ENCODE peak calls at places on chromosomes 13 and 19, in four cellular contexts. E, B, S and A are unnamed samples.

GRCh38 chr19:6092329-6093286 is 17.7 kb downstream of the RFX2 start:
- DNase-seq in B (peak), E (peak), S (no peak), A (peak)

GRCh38 chr13:62033932-62034331 is 618.3 kb upstream of the PCDH20 start:
- DNase-seq in E (no peak), B (no peak), S (no peak), A (no peak)

GRCh38 chr13:51832471-51833152 is 12.4 kb downstream of the TMEM272 start:
- DNase-seq in E (no peak), S (peak), B (peak), A (no peak)

GRCh38 chr19:54937926-54938325 is 9.4 kb downstream of the NLRP7 start:
- DNase-seq in S (no peak), E (no peak), B (no peak), A (no peak)

GRCh38 chr13:34021619-34022018 is 203.7 kb downstream of the RFC3 start:
- DNase-seq in E (no peak), B (no peak), S (no peak), A (no peak)

GRCh38 chr13:98576963-98577822 is at the start of gene STK24:
- DNase-seq in S (peak), E (peak), B (peak), A (peak)

GRCh38 chr13:112067121-112067741 is at the start of gene SOX1:
- DNase-seq in B (peak), E (no peak), S (no peak), A (no peak)

GRCh38 chr13:35978607-35979316 is 152.4 kb downstream of the DCLK1 start:
- DNase-seq in S (no peak), E (no peak), B (no peak), A (no peak)

GRCh38 chr19:1223018-1223855 is 14.6 kb downstream of the CBARP start:
- DNase-seq in E (no peak), B (peak), S (no peak), A (peak)

GRCh38 chr19:36051637-36052036 is 2.4 kb downstream of the THAP8 start:
- DNase-seq in E (no peak), S (no peak), B (peak), A (no peak)

GRCh38 chr19:8148410-8149231 is 771 bp downstream of the FBN3 start:
- DNase-seq in S (no peak), E (peak), B (peak), A (peak)

GRCh38 chr19:40717880-40718773 is 1.2 kb downstream of the ITPKC start:
- DNase-seq in S (no peak), B (peak), E (peak), A (no peak)

GRCh38 chr13:50512602-50513527 is 330.6 kb downstream of the DLEU7 start:
- DNase-seq in B (no peak), E (peak), S (peak), A (no peak)

GRCh38 chr13:43230989-43231388 is 207.6 kb downstream of the DNAJC15 start:
- DNase-seq in B (no peak), S (no peak), E (no peak), A (no peak)

GRCh38 chr13:24923305-24923640 is 159.3 kb downstream of the RNF17 start:
- DNase-seq in B (no peak), S (no peak), E (no peak), A (no peak)

GRCh38 chr13:48496271-48496670 is 36.6 kb downstream of the RCBTB2 start:
- DNase-seq in B (no peak), S (no peak), E (no peak), A (no peak)

GRCh38 chr13:102680842-102681725 is 13.8 kb downstream of the METTL21C start:
- DNase-seq in B (no peak), S (no peak), E (no peak), A (no peak)

GRCh38 chr13:76016799-76017198 is 380.7 kb downstream of the LMO7 start:
- DNase-seq in S (no peak), B (peak), E (peak), A (no peak)

GRCh38 chr13:39910041-39910440 is 254.6 kb downstream of the COG6 start:
- DNase-seq in S (no peak), E (no peak), B (no peak), A (no peak)

GRCh38 chr19:29259867-29260281 is 46.9 kb upstream of the UQCRFS1 start:
- DNase-seq in S (no peak), E (no peak), B (no peak), A (no peak)

GRCh38 chr19:45403781-45404556 is 900 bp downstream of the PPP1R13L start:
- DNase-seq in B (peak), S (peak), E (peak), A (no peak)

GRCh38 chr13:108302279-108302678 is 32.8 kb downstream of the TNFSF13B start:
- DNase-seq in B (no peak), E (no peak), S (no peak), A (no peak)

GRCh38 chr13:109357751-109358150 is 428.6 kb downstream of the IRS2 start:
- DNase-seq in S (no peak), E (no peak), B (no peak), A (no peak)

GRCh38 chr19:2034729-2035589 is 16.1 kb downstream of the MKNK2 start:
- DNase-seq in S (peak), B (peak), E (peak), A (no peak)

GRCh38 chr19:46950526-46951235 is 69.0 kb upstream of the NPAS1 start:
- DNase-seq in S (no peak), E (no peak), B (no peak), A (no peak)

GRCh38 chr13:98837896-98838295 is 85.4 kb upstream of the SLC15A1 start:
- DNase-seq in E (no peak), S (no peak), B (no peak), A (no peak)

GRCh38 chr19:1554968-1555801 is 12.9 kb downstream of the MEX3D start:
- DNase-seq in B (no peak), S (no peak), E (no peak), A (no peak)

GRCh38 chr13:92896842-92897241 is 329.8 kb upstream of the GPC6 start:
- DNase-seq in S (no peak), E (no peak), B (no peak), A (no peak)

GRCh38 chr19:29687897-29688728 is 22.9 kb downstream of the PLEKHF1 start:
- DNase-seq in E (no peak), S (no peak), B (no peak), A (no peak)

GRCh38 chr19:10045371-10045770 is 32.1 kb downstream of the RDH8 start:
- DNase-seq in B (no peak), S (no peak), E (no peak), A (no peak)

GRCh38 chr19:11361037-11361770 is 6.0 kb downstream of the PLPPR2 start:
- DNase-seq in B (peak), S (no peak), E (peak), A (no peak)

GRCh38 chr19:14515501-14516047 is 2.6 kb downstream of the DNAJB1 start:
- DNase-seq in E (no peak), B (no peak), S (no peak), A (no peak)

GRCh38 chr19:14514215-14514871 is 3.9 kb downstream of the DNAJB1 start:
- DNase-seq in S (no peak), B (no peak), E (no peak), A (no peak)

GRCh38 chr19:14517446-14517839 is 754 bp downstream of the DNAJB1 start:
- DNase-seq in E (no peak), B (no peak), S (no peak), A (no peak)

GRCh38 chr19:14516746-14517438 is 1.3 kb downstream of the DNAJB1 start:
- DNase-seq in B (no peak), E (no peak), S (no peak), A (no peak)

GRCh38 chr19:14516048-14516534 is 2.1 kb downstream of the DNAJB1 start:
- DNase-seq in B (no peak), S (no peak), E (no peak), A (no peak)
- TF ChIP-seq CTCF in B (peak), S (peak), E (no peak), A (no peak)

DNA sequence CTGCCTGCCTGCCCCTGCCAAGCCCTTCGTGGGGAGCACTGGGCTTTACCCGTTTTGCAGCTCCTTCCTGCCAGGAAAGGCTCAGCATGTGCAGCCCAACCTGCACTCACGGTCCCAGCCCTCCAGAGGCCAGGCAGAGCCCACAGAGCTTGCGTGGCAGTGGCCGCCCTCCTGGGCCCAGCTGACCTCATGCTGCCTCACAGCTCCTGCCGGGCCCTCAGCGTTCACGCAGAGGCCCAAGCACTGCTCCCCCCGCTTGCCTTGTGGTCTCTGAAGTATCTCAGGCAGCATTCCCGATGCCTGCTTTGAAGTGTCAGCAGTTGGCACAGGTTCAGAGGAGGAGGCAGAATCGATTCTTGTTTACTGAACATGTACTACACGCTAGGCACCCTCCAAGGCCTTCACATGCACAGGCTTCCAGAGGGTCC is 32.5 kb downstream of the CAPN12 start:
- DNase-seq in S (no peak), E (peak), B (no peak), A (no peak)
- TF ChIP-seq CTCF in S (no peak), E (no peak), B (no peak), A (no peak)

GRCh38 chr19:42919757-42920079 is 2.0 kb upstream of the PSG6 start:
- DNase-seq in S (no peak), E (no peak), B (no peak), A (no peak)
- TF ChIP-seq CTCF in S (no peak), E (no peak), B (no peak), A (no peak)

GRCh38 chr13:23651439-23651838 is 81.2 kb downstream of the TNFRSF19 start:
- DNase-seq in B (no peak), S (no peak), E (no peak), A (no peak)
- TF ChIP-seq CTCF in B (no peak), S (no peak), E (no peak), A (no peak)

GRCh38 chr19:51654783-51655182 is 8.2 kb upstream of the SIGLEC14 start:
- DNase-seq in S (no peak), B (no peak), E (no peak), A (no peak)
- TF ChIP-seq CTCF in S (no peak), B (peak), E (no peak), A (no peak)

GRCh38 chr19:18648971-18649310 is 12.1 kb downstream of the KLHL26 start:
- DNase-seq in B (no peak), S (no peak), E (no peak), A (no peak)
- TF ChIP-seq CTCF in B (no peak), S (no peak), E (no peak), A (no peak)

DNA sequence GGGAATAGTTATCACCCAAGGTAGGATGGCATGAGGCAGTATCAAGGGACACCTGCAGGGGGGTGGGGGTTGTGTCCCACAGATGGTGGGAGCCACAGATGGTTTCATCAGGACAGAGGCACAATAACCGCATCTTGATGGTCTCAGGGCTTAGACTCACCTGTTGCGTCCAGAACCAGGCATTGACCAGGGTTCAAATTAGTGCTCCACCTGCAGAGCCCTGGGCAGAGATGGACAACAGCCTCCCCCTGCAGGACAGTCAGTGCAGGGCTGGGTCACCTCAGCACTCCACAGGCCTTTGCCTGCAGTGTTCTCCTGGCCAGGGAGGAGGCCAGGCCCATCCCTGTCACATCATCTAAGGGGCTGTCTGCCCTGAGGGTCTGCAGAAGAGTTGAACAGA is 14.5 kb upstream of the CEACAM1 start:
- DNase-seq in B (no peak), E (no peak), S (no peak), A (no peak)
- TF ChIP-seq CTCF in B (peak), E (no peak), S (no peak), A (no peak)

DNA sequence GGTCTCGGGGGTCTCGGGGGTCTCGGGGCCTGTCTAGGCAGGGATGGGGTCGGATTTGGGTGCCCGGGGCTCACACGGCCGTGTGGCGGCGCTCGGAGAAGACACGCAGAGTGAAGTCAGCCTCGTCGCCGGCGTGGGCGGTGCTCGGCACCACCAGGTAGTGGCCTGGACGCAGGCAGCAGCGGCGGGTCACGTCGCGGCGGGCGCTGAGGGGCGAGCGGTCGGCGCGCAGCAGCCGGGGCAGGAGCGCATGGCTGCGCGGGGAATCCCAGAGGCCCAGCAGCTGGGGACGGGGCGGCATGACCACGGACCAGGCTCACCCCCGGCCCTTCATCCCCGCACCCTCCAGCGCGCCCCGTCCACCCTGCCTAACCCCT is 8.2 kb downstream of the CAPN12 start:
- DNase-seq in B (peak), S (peak), E (peak), A (no peak)
- TF ChIP-seq CTCF in B (no peak), S (no peak), E (no peak), A (no peak)